ENCODE peak calls at places on chromosomes 4 and X, in seven cellular contexts. T is DND-41, F is lower lobe of right lung, Q is left lung, S is transverse colon, X is AG10803, V is lower leg skin. U is an unnamed sample.

GRCh38 chr4:53450773-53451172 is 73.3 kb downstream of the FIP1L1 start:
- DNase-seq in V (no peak), Q (no peak), X (peak), S (no peak), F (no peak), T (no peak), U (no peak)

GRCh38 chrX:151985955-151986354 is 11.5 kb upstream of the GABRE start:
- DNase-seq in T (no peak), Q (no peak), F (no peak), V (no peak), X (peak), S (peak), U (no peak)

GRCh38 chrX:9071031-9071650 is 37.2 kb upstream of the FAM9B start:
- DNase-seq in V (no peak), S (no peak), T (no peak), F (no peak), X (no peak), Q (no peak), U (no peak)

GRCh38 chr4:79014230-79014629 is 75.0 kb upstream of the PAQR3 start:
- DNase-seq in V (no peak), T (no peak), F (no peak), X (no peak), S (no peak), Q (no peak), U (no peak)

GRCh38 chr4:143721317-143721716 is 20.8 kb upstream of the FREM3 start:
- DNase-seq in F (no peak), S (no peak), X (no peak), T (no peak), V (no peak), Q (no peak), U (no peak)

GRCh38 chr4:145679520-145679919 is 426 bp upstream of the C4orf51 start:
- DNase-seq in T (no peak), V (no peak), X (peak), F (peak), Q (peak), S (no peak), U (no peak)

GRCh38 chr4:182062936-182063335 is 180.3 kb upstream of the TENM3 start:
- DNase-seq in X (peak), Q (no peak), V (no peak), T (no peak), F (no peak), S (no peak), U (no peak)

GRCh38 chr4:10783351-10783750 is 98.8 kb upstream of the CLNK start:
- DNase-seq in X (peak), V (no peak), T (no peak), S (no peak), Q (no peak), F (no peak), U (no peak)

GRCh38 chrX:47247206-47247998 is 14.6 kb downstream of the USP11 start:
- DNase-seq in F (no peak), Q (no peak), V (no peak), S (no peak), X (no peak), T (no peak), U (no peak)

GRCh38 chrX:18428006-18428405 is 2.6 kb downstream of the CDKL5 start:
- DNase-seq in Q (no peak), S (no peak), V (no peak), X (no peak), T (no peak), F (no peak), U (no peak)
- H3K4me3 ChIP-seq in Q (no peak), S (no peak), V (no peak), X (no peak), T (no peak), F (no peak), U (no peak)

GRCh38 chrX:38220936-38221386 is 290 bp upstream of the SRPX start:
- DNase-seq in T (no peak), Q (no peak), F (no peak), X (no peak), V (no peak), S (no peak), U (no peak)
- H3K4me3 ChIP-seq in T (no peak), Q (peak), F (peak), X (peak), V (peak), S (peak), U (no peak)

GRCh38 chrX:75295641-75296040 is 21.8 kb downstream of the UPRT start:
- DNase-seq in T (no peak), V (no peak), X (no peak), F (no peak), S (no peak), Q (no peak), U (no peak)

GRCh38 chrX:75297508-75297907 is 23.6 kb downstream of the UPRT start:
- DNase-seq in Q (no peak), F (no peak), V (no peak), S (no peak), T (no peak), X (no peak), U (no peak)

DNA sequence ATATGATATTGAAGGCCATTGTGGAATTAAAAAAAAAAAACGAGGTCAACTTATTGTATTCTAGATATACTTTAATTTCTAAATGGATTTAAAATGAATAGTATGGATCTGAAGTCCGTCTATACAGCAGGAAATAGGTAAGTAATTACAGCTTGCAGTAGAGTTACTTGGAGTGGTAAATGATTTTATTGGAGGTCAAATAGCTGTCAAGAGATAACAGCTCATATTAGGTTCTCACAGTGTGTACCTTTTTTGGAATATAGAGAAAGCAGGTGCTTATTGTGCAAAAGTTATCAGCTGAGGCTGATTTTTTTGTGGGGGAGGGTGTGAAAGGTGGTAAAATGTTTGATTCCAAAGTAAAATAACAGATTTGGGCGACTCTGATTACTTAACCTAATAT is 17.7 kb downstream of the UPRT start:
- DNase-seq in T (no peak), V (no peak), Q (no peak), F (no peak), X (no peak), S (no peak), U (no peak)
- H3K4me3 ChIP-seq in T (no peak), V (no peak), Q (no peak), F (no peak), X (no peak), S (no peak), U (no peak)

DNA sequence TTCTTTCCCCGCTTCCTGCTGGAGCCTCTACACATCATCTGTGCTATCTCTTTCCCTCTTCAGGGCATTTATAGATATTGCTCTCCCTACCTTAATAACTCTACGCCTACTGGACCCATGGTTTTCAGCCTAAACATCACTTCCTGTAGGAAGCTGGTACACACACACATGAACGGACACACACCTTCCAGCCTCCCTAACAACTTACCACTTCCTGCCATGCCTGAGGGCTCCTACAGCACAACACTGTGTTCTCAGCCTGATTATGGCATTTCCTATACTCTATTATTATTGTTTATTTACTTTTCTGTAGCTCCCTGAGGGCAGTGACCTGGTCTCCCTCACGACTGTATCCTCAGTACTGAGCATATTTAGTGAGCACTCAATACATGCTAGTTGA is 163.6 kb upstream of the MAP3K15 start:
- DNase-seq in X (no peak), V (no peak), F (no peak), Q (no peak), S (no peak), T (peak), U (peak)
- H3K4me3 ChIP-seq in X (no peak), V (no peak), F (no peak), Q (no peak), S (no peak), T (no peak), U (peak)

GRCh38 chr4:75723117-75723801 is 1.1 kb upstream of the USO1 start:
- DNase-seq in V (no peak), X (peak), F (no peak), T (no peak), S (no peak), Q (no peak), U (peak)
- H3K4me3 ChIP-seq in V (no peak), X (peak), F (peak), T (peak), S (peak), Q (peak), U (peak)

GRCh38 chrX:103329991-103330390 is at the start of gene TCEAL7:
- DNase-seq in V (no peak), Q (no peak), F (no peak), X (peak), S (no peak), T (no peak), U (no peak)

GRCh38 chrX:103330601-103331397 is 760 bp downstream of the TCEAL7 start:
- DNase-seq in S (no peak), V (no peak), T (no peak), Q (no peak), X (no peak), F (no peak), U (no peak)
- H3K4me3 ChIP-seq in S (no peak), V (no peak), T (no peak), Q (no peak), X (peak), F (peak), U (no peak)

GRCh38 chr4:20883231-20883630 is 183.0 kb downstream of the PACRGL start:
- DNase-seq in Q (no peak), F (no peak), S (no peak), V (no peak), X (no peak), T (no peak), U (no peak)
- H3K4me3 ChIP-seq in Q (no peak), F (no peak), S (no peak), V (no peak), X (no peak), T (no peak), U (no peak)

DNA sequence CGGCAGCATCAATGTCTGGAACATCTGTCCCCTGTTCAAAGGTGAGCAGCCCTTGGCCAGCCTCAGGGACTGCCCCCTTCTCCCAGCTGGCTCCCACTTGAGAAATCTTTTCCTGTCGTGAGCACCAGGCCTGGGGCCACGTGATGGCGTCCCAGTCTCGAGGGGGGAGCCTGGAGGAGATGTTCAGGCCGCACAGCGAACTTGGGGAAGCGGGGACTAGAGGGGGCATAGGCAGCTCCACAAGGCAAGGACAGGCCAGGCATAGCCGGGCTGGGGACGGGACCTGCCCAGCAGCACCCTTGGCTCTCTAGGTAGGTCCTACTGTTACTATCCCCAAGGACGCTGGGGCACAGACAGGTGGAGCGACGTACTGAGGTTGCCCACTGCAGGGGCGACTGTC is 2.7 kb downstream of the SLC6A8 start:
- DNase-seq in X (no peak), Q (no peak), V (no peak), S (no peak), F (no peak), T (no peak), U (no peak)
- H3K4me3 ChIP-seq in X (no peak), Q (no peak), V (no peak), S (no peak), F (no peak), T (no peak), U (no peak)

U was measured in CD4-positive, CD25-positive, alpha-beta regulatory T cell.